ENCODE peak calls at places on chromosomes 5 and 9, in six cellular contexts. Z is SW480; Y is stimulated activated CD4-positive, alpha-beta T cell treated with anti-CD3 and anti-CD28 coated beads, Interleukin-2, amount 100 ng/mL, for 24 hours; A is HAP-1; R is H9; I is AG04450. M is an unnamed sample.

GRCh38 chr5:145499483-145499882 is 335.7 kb downstream of the PRELID2 start:
- DNase-seq in Z (no peak), Y (no peak), A (peak), R (no peak), I (no peak), M (no peak)

GRCh38 chr9:112041536-112042243 is 133.4 kb downstream of the SUSD1 start:
- DNase-seq in Z (peak), Y (no peak), A (no peak), R (peak), I (peak), M (no peak)

GRCh38 chr9:92439921-92440750 is 15.9 kb upstream of the OMD start:
- DNase-seq in Z (peak), Y (no peak), A (no peak), R (no peak), I (no peak), M (no peak)

GRCh38 chr5:156675402-156675801 is 174.7 kb upstream of the PPP1R2B start:
- DNase-seq in Z (no peak), Y (no peak), A (no peak), R (no peak), I (no peak), M (no peak)

GRCh38 chr5:7474821-7475403 is 79.0 kb downstream of the ADCY2 start:
- DNase-seq in Z (no peak), Y (no peak), A (no peak), R (peak), I (no peak), M (no peak)

GRCh38 chr9:15722888-15723287 is 170.0 kb downstream of the CCDC171 start:
- DNase-seq in Z (no peak), Y (no peak), A (no peak), R (peak), I (no peak), M (no peak)

GRCh38 chr5:103929310-103930003 is 366.9 kb upstream of the NUDT12 start:
- DNase-seq in Z (no peak), Y (no peak), A (no peak), R (no peak), I (no peak), M (no peak)

GRCh38 chr5:58294598-58295298 is 165.1 kb downstream of the PLK2 start:
- DNase-seq in Z (peak), Y (no peak), A (no peak), R (no peak), I (no peak), M (no peak)

GRCh38 chr5:117072439-117072838 is 497.8 kb upstream of the SEMA6A start:
- DNase-seq in Z (no peak), Y (no peak), A (no peak), R (peak), I (no peak), M (no peak)

GRCh38 chr9:68492801-68493200 is 47.9 kb downstream of the TMEM252 start:
- DNase-seq in Z (no peak), Y (no peak), A (no peak), R (no peak), I (no peak), M (no peak)

GRCh38 chr5:88536146-88536545 is 267.5 kb upstream of the TMEM161B start:
- DNase-seq in Z (peak), Y (no peak), A (no peak), R (no peak), I (no peak), M (no peak)

GRCh38 chr5:58913591-58913990 is 330.7 kb downstream of the RAB3C start:
- DNase-seq in Z (no peak), Y (no peak), A (peak), R (no peak), I (no peak), M (no peak)

GRCh38 chr5:138032028-138032571 is 779 bp downstream of the FAM13B start:
- DNase-seq in Z (peak), Y (no peak), A (peak), R (peak), I (no peak), M (no peak)

GRCh38 chr9:109253637-109254284 is 67.1 kb downstream of the EPB41L4B start:
- DNase-seq in Z (peak), Y (no peak), A (no peak), R (no peak), I (no peak), M (no peak)

GRCh38 chr5:39370555-39371366 is 6.5 kb upstream of the C9 start:
- DNase-seq in Z (no peak), Y (no peak), A (no peak), R (no peak), I (no peak), M (no peak)

GRCh38 chr9:99807276-99807852 is 14.3 kb upstream of the NR4A3 start:
- DNase-seq in Z (peak), Y (peak), A (peak), R (no peak), I (no peak), M (peak)

GRCh38 chr9:94783121-94783664 is 56.7 kb downstream of the AOPEP start:
- DNase-seq in Z (peak), Y (peak), A (peak), R (peak), I (peak), M (peak)

GRCh38 chr9:89562186-89562814 is 42.5 kb upstream of the GADD45G start:
- DNase-seq in Z (no peak), Y (no peak), A (no peak), R (no peak), I (no peak), M (no peak)

GRCh38 chr5:117776977-117777376 is 1202.4 kb upstream of the SEMA6A start:
- DNase-seq in Z (no peak), Y (no peak), A (no peak), R (no peak), I (no peak), M (no peak)

GRCh38 chr5:107474724-107475489 is 195.8 kb downstream of the EFNA5 start:
- DNase-seq in Z (peak), Y (no peak), A (no peak), R (no peak), I (no peak), M (no peak)

GRCh38 chr9:96867282-96867814 is 13.0 kb upstream of the ZNF782 start:
- DNase-seq in Z (peak), Y (no peak), A (no peak), R (no peak), I (no peak), M (no peak)

GRCh38 chr5:148393390-148393741 is 9.6 kb downstream of the FBXO38 start:
- DNase-seq in Z (no peak), Y (no peak), A (no peak), R (peak), I (no peak), M (no peak)

GRCh38 chr9:112793213-112793810 is 42.8 kb downstream of the SNX30 start:
- DNase-seq in Z (peak), Y (peak), A (peak), R (peak), I (no peak), M (peak)

GRCh38 chr5:59745422-59745863 is 148.1 kb downstream of the PDE4D start:
- DNase-seq in Z (no peak), Y (no peak), A (no peak), R (no peak), I (no peak), M (no peak)

GRCh38 chr5:6818594-6819512 is 105.6 kb downstream of the TENT4A start:
- DNase-seq in Z (no peak), Y (no peak), A (no peak), R (no peak), I (no peak), M (no peak)

GRCh38 chr5:35679351-35679750 is 61.7 kb downstream of the SPEF2 start:
- DNase-seq in Z (no peak), Y (no peak), A (no peak), R (no peak), I (no peak), M (no peak)

GRCh38 chr5:157668356-157668755 is 3.0 kb upstream of the C5orf52 start:
- DNase-seq in Z (no peak), Y (no peak), A (no peak), R (no peak), I (no peak), M (no peak)

GRCh38 chr5:159619826-159620225 is 289.5 kb upstream of the IL12B start:
- DNase-seq in Z (no peak), Y (no peak), A (no peak), R (no peak), I (no peak), M (no peak)